ENCODE peak calls at places on chromosome 9, in seven cellular contexts. One of them, this sample, is unnamed.

GRCh38 chr9:137719194-137719593 is 100.4 kb downstream of the EHMT1 start:
- DNase-seq in NCI-H2171 treated with DMSO at 0.1 percent for 48 hours: no peak
- DNase-seq in GM12865: no peak
- DNase-seq in activated CD4-positive, alpha-beta T cell treated with anti-CD3 and anti-CD28 coated beads, Interleukin-2, amount 50 U/mL, for 48 hours: no peak
- DNase-seq in D341Med: no peak
- DNase-seq in Right ventricle myocardium inferior: no peak
- DNase-seq in activated effector memory CD4-positive, alpha-beta T cell treated with Interleukin-2 at 50 U/mL for 16 hours: no peak
- DNase-seq in this sample: no peak

GRCh38 chr9:76634356-76635054 is 129.7 kb upstream of the PCA3 start:
- DNase-seq in Right ventricle myocardium inferior: no peak
- DNase-seq in activated CD4-positive, alpha-beta T cell treated with anti-CD3 and anti-CD28 coated beads, Interleukin-2, amount 50 U/mL, for 48 hours: no peak
- DNase-seq in D341Med: no peak
- DNase-seq in activated effector memory CD4-positive, alpha-beta T cell treated with Interleukin-2 at 50 U/mL for 16 hours: no peak
- DNase-seq in GM12865: peak; percentile 12
- DNase-seq in NCI-H2171 treated with DMSO at 0.1 percent for 48 hours: no peak
- DNase-seq in this sample: no peak

GRCh38 chr9:101130089-101130488 is 101.6 kb downstream of the PLPPR1 start:
- DNase-seq in D341Med: no peak
- DNase-seq in NCI-H2171 treated with DMSO at 0.1 percent for 48 hours: no peak
- DNase-seq in GM12865: no peak
- DNase-seq in activated CD4-positive, alpha-beta T cell treated with anti-CD3 and anti-CD28 coated beads, Interleukin-2, amount 50 U/mL, for 48 hours: no peak
- DNase-seq in activated effector memory CD4-positive, alpha-beta T cell treated with Interleukin-2 at 50 U/mL for 16 hours: no peak
- DNase-seq in Right ventricle myocardium inferior: no peak
- DNase-seq in this sample: no peak

GRCh38 chr9:9942764-9943424 is 669.9 kb downstream of the PTPRD start:
- DNase-seq in NCI-H2171 treated with DMSO at 0.1 percent for 48 hours: peak; percentile 60
- DNase-seq in Right ventricle myocardium inferior: no peak
- DNase-seq in activated CD4-positive, alpha-beta T cell treated with anti-CD3 and anti-CD28 coated beads, Interleukin-2, amount 50 U/mL, for 48 hours: peak; percentile 67
- DNase-seq in D341Med: peak; percentile 59
- DNase-seq in activated effector memory CD4-positive, alpha-beta T cell treated with Interleukin-2 at 50 U/mL for 16 hours: peak; percentile 5
- DNase-seq in GM12865: peak; percentile 61
- DNase-seq in this sample: peak; percentile 58

GRCh38 chr9:19689324-19690087 is 99.3 kb downstream of the SLC24A2 start:
- DNase-seq in activated CD4-positive, alpha-beta T cell treated with anti-CD3 and anti-CD28 coated beads, Interleukin-2, amount 50 U/mL, for 48 hours: no peak
- DNase-seq in activated effector memory CD4-positive, alpha-beta T cell treated with Interleukin-2 at 50 U/mL for 16 hours: no peak
- DNase-seq in GM12865: no peak
- DNase-seq in NCI-H2171 treated with DMSO at 0.1 percent for 48 hours: no peak
- DNase-seq in D341Med: no peak
- DNase-seq in Right ventricle myocardium inferior: no peak
- DNase-seq in this sample: no peak

GRCh38 chr9:36517131-36517530 is 55.6 kb upstream of the MELK start:
- DNase-seq in activated effector memory CD4-positive, alpha-beta T cell treated with Interleukin-2 at 50 U/mL for 16 hours: no peak
- DNase-seq in activated CD4-positive, alpha-beta T cell treated with anti-CD3 and anti-CD28 coated beads, Interleukin-2, amount 50 U/mL, for 48 hours: no peak
- DNase-seq in Right ventricle myocardium inferior: no peak
- DNase-seq in GM12865: no peak
- DNase-seq in NCI-H2171 treated with DMSO at 0.1 percent for 48 hours: no peak
- DNase-seq in D341Med: no peak
- DNase-seq in this sample: no peak

GRCh38 chr9:121294181-121294743 is 26.3 kb downstream of the GSN start:
- DNase-seq in activated effector memory CD4-positive, alpha-beta T cell treated with Interleukin-2 at 50 U/mL for 16 hours: no peak
- DNase-seq in NCI-H2171 treated with DMSO at 0.1 percent for 48 hours: no peak
- DNase-seq in activated CD4-positive, alpha-beta T cell treated with anti-CD3 and anti-CD28 coated beads, Interleukin-2, amount 50 U/mL, for 48 hours: no peak
- DNase-seq in D341Med: no peak
- DNase-seq in Right ventricle myocardium inferior: peak; percentile 87
- DNase-seq in GM12865: no peak
- DNase-seq in this sample: no peak

GRCh38 chr9:86893811-86894490 is 53.4 kb downstream of the GAS1 start:
- DNase-seq in NCI-H2171 treated with DMSO at 0.1 percent for 48 hours: no peak
- DNase-seq in activated effector memory CD4-positive, alpha-beta T cell treated with Interleukin-2 at 50 U/mL for 16 hours: no peak
- DNase-seq in activated CD4-positive, alpha-beta T cell treated with anti-CD3 and anti-CD28 coated beads, Interleukin-2, amount 50 U/mL, for 48 hours: no peak
- DNase-seq in Right ventricle myocardium inferior: no peak
- DNase-seq in GM12865: no peak
- DNase-seq in D341Med: no peak
- DNase-seq in this sample: no peak

GRCh38 chr9:129140397-129141065 is 29.3 kb downstream of the PTPA start:
- DNase-seq in activated effector memory CD4-positive, alpha-beta T cell treated with Interleukin-2 at 50 U/mL for 16 hours: no peak
- DNase-seq in activated CD4-positive, alpha-beta T cell treated with anti-CD3 and anti-CD28 coated beads, Interleukin-2, amount 50 U/mL, for 48 hours: peak; percentile 40
- DNase-seq in NCI-H2171 treated with DMSO at 0.1 percent for 48 hours: peak; percentile 79
- DNase-seq in D341Med: peak; percentile 66
- DNase-seq in GM12865: peak; percentile 51
- DNase-seq in Right ventricle myocardium inferior: peak; percentile 62
- DNase-seq in this sample: no peak

GRCh38 chr9:108800632-108801099 is 55.1 kb downstream of the ACTL7B start:
- DNase-seq in activated CD4-positive, alpha-beta T cell treated with anti-CD3 and anti-CD28 coated beads, Interleukin-2, amount 50 U/mL, for 48 hours: no peak
- DNase-seq in D341Med: no peak
- DNase-seq in Right ventricle myocardium inferior: peak; percentile 70
- DNase-seq in GM12865: no peak
- DNase-seq in NCI-H2171 treated with DMSO at 0.1 percent for 48 hours: no peak
- DNase-seq in activated effector memory CD4-positive, alpha-beta T cell treated with Interleukin-2 at 50 U/mL for 16 hours: no peak
- DNase-seq in this sample: no peak

GRCh38 chr9:114141553-114142548 is 13.5 kb upstream of the COL27A1 start:
- DNase-seq in activated CD4-positive, alpha-beta T cell treated with anti-CD3 and anti-CD28 coated beads, Interleukin-2, amount 50 U/mL, for 48 hours: no peak
- DNase-seq in activated effector memory CD4-positive, alpha-beta T cell treated with Interleukin-2 at 50 U/mL for 16 hours: no peak
- DNase-seq in GM12865: no peak
- DNase-seq in Right ventricle myocardium inferior: peak; percentile 68
- DNase-seq in D341Med: no peak
- DNase-seq in NCI-H2171 treated with DMSO at 0.1 percent for 48 hours: peak; percentile 66
- DNase-seq in this sample: no peak

GRCh38 chr9:111582888-111583287 is 16.6 kb downstream of the PTGR1 start:
- DNase-seq in D341Med: no peak
- DNase-seq in GM12865: no peak
- DNase-seq in Right ventricle myocardium inferior: peak; percentile 71
- DNase-seq in NCI-H2171 treated with DMSO at 0.1 percent for 48 hours: no peak
- DNase-seq in activated CD4-positive, alpha-beta T cell treated with anti-CD3 and anti-CD28 coated beads, Interleukin-2, amount 50 U/mL, for 48 hours: no peak
- DNase-seq in activated effector memory CD4-positive, alpha-beta T cell treated with Interleukin-2 at 50 U/mL for 16 hours: no peak
- DNase-seq in this sample: no peak

GRCh38 chr9:128224877-128225276 is 21.7 kb downstream of the DNM1 start:
- DNase-seq in D341Med: no peak
- DNase-seq in activated effector memory CD4-positive, alpha-beta T cell treated with Interleukin-2 at 50 U/mL for 16 hours: no peak
- DNase-seq in GM12865: no peak
- DNase-seq in NCI-H2171 treated with DMSO at 0.1 percent for 48 hours: no peak
- DNase-seq in activated CD4-positive, alpha-beta T cell treated with anti-CD3 and anti-CD28 coated beads, Interleukin-2, amount 50 U/mL, for 48 hours: no peak
- DNase-seq in Right ventricle myocardium inferior: no peak
- DNase-seq in this sample: no peak

GRCh38 chr9:114806571-114806970 is 732 bp upstream of the TNFSF15 start:
- DNase-seq in D341Med: no peak
- DNase-seq in NCI-H2171 treated with DMSO at 0.1 percent for 48 hours: no peak
- DNase-seq in activated CD4-positive, alpha-beta T cell treated with anti-CD3 and anti-CD28 coated beads, Interleukin-2, amount 50 U/mL, for 48 hours: no peak
- DNase-seq in GM12865: no peak
- DNase-seq in activated effector memory CD4-positive, alpha-beta T cell treated with Interleukin-2 at 50 U/mL for 16 hours: no peak
- DNase-seq in Right ventricle myocardium inferior: no peak
- DNase-seq in this sample: no peak